ENCODE peak calls at places on chromosomes 1 and 21, in nine cellular contexts. H is AG08395, J is AG04450, Z is skeletal muscle cell, T is Karpas-422, S is NCI-H1092 treated with DMSO at 0.1 percent for 48 hours, M is heart left ventricle, Y is lower leg skin, I is adipocyte. G is an unnamed sample.

GRCh38 chr21:44813727-44814126 is 4.1 kb downstream of the SUMO3 start:
- DNase-seq in H (no peak), J (no peak), Z (no peak), T (no peak), S (no peak), M (no peak), Y (no peak), I (no peak), G (no peak)

GRCh38 chr1:41704189-41704588 is 214.5 kb downstream of the HIVEP3 start:
- DNase-seq in H (no peak), J (no peak), Z (no peak), T (no peak), S (no peak), M (no peak), Y (no peak), I (no peak), G (no peak)

GRCh38 chr21:42227909-42228708 is 9.2 kb downstream of the ABCG1 start:
- DNase-seq in H (peak; percentile 90), J (peak; percentile 32), Z (peak; percentile 62), T (peak; percentile 71), S (no peak), M (peak; percentile 96), Y (peak; percentile 98), I (peak; percentile 13), G (peak; percentile 92)

GRCh38 chr1:58403894-58404293 is 142.6 kb downstream of the OMA1 start:
- DNase-seq in H (no peak), J (no peak), Z (no peak), T (no peak), S (no peak), M (no peak), Y (no peak), I (no peak), G (no peak)

GRCh38 chr1:56212143-56212542 is 367.2 kb downstream of the PLPP3 start:
- DNase-seq in H (no peak), J (no peak), Z (no peak), T (no peak), S (no peak), M (no peak), Y (no peak), I (no peak), G (no peak)

GRCh38 chr1:159927887-159928431 is 2.7 kb upstream of the TAGLN2 start:
- DNase-seq in H (no peak), J (no peak), Z (no peak), T (no peak), S (no peak), M (peak; percentile 20), Y (no peak), I (no peak), G (no peak)

GRCh38 chr1:20343149-20343936 is 52.7 kb downstream of the VWA5B1 start:
- DNase-seq in H (no peak), J (no peak), Z (no peak), T (peak; percentile 57), S (no peak), M (no peak), Y (no peak), I (no peak), G (no peak)

GRCh38 chr21:31731112-31731801 is 661 bp downstream of the SCAF4 start:
- DNase-seq in H (peak; percentile 14), J (no peak), Z (no peak), T (peak; percentile 79), S (peak; percentile 12), M (peak; percentile 56), Y (peak; percentile 88), I (peak; percentile 79), G (peak; percentile 41)

GRCh38 chr1:95382385-95382784 is 148.4 kb downstream of the RWDD3 start:
- DNase-seq in H (no peak), J (no peak), Z (no peak), T (no peak), S (no peak), M (no peak), Y (no peak), I (no peak), G (no peak)

GRCh38 chr1:205538211-205538840 is 33.9 kb downstream of the CDK18 start:
- DNase-seq in H (no peak), J (no peak), Z (no peak), T (no peak), S (no peak), M (no peak), Y (peak; percentile 74), I (peak; percentile 45), G (no peak)

GRCh38 chr21:35780983-35781382 is 279.3 kb downstream of the SETD4 start:
- DNase-seq in H (no peak), J (no peak), Z (no peak), T (no peak), S (no peak), M (no peak), Y (no peak), I (no peak), G (no peak)

G was measured in T-helper 2 cell treated with Interferon-gamma antibody and Interleukin-4, amounts not matched to agents 5 μg/mL and 100 μg/mL, for 36 hours.